ENCODE peak calls at places on chromosomes 16 and 17, in nine cellular contexts. One of them, this sample, is unnamed.

GRCh38 chr16:84933774-84934571 is 77.4 kb downstream of the ZDHHC7 start:
- DNase-seq in heart left ventricle: peak
- DNase-seq in body of pancreas: peak
- DNase-seq in upper lobe of right lung: peak
- DNase-seq in bronchial epithelial cell: no peak
- DNase-seq in Caco-2: no peak
- DNase-seq in colonic mucosa: no peak
- DNase-seq in CD8-positive, alpha-beta T cell: no peak
- DNase-seq in adrenal gland: peak
- DNase-seq in this sample: no peak

GRCh38 chr17:31321481-31321880 is at the start of gene EVI2A:
- DNase-seq in CD8-positive, alpha-beta T cell: peak
- DNase-seq in Caco-2: no peak
- DNase-seq in body of pancreas: no peak
- DNase-seq in bronchial epithelial cell: peak
- DNase-seq in colonic mucosa: peak
- DNase-seq in adrenal gland: no peak
- DNase-seq in heart left ventricle: peak
- DNase-seq in upper lobe of right lung: no peak
- DNase-seq in this sample: no peak

GRCh38 chr16:13435873-13436474 is 484.0 kb upstream of the ERCC4 start:
- DNase-seq in CD8-positive, alpha-beta T cell: no peak
- DNase-seq in bronchial epithelial cell: no peak
- DNase-seq in adrenal gland: no peak
- DNase-seq in Caco-2: no peak
- DNase-seq in body of pancreas: no peak
- DNase-seq in colonic mucosa: no peak
- DNase-seq in heart left ventricle: no peak
- DNase-seq in upper lobe of right lung: no peak
- DNase-seq in this sample: no peak

GRCh38 chr16:4244881-4245280 is 3.0 kb upstream of the SRL start:
- DNase-seq in upper lobe of right lung: no peak
- DNase-seq in CD8-positive, alpha-beta T cell: no peak
- DNase-seq in heart left ventricle: no peak
- DNase-seq in adrenal gland: no peak
- DNase-seq in Caco-2: no peak
- DNase-seq in colonic mucosa: no peak
- DNase-seq in body of pancreas: no peak
- DNase-seq in bronchial epithelial cell: no peak
- DNase-seq in this sample: no peak

GRCh38 chr17:2724783-2725164 is 13.2 kb upstream of the CLUH start:
- DNase-seq in body of pancreas: no peak
- DNase-seq in CD8-positive, alpha-beta T cell: no peak
- DNase-seq in upper lobe of right lung: no peak
- DNase-seq in Caco-2: peak
- DNase-seq in bronchial epithelial cell: peak
- DNase-seq in adrenal gland: no peak
- DNase-seq in heart left ventricle: no peak
- DNase-seq in colonic mucosa: peak
- DNase-seq in this sample: no peak

GRCh38 chr17:60600490-60601431 is 768 bp downstream of the PPM1D start:
- DNase-seq in body of pancreas: peak
- DNase-seq in Caco-2: peak
- DNase-seq in colonic mucosa: peak
- DNase-seq in adrenal gland: peak
- DNase-seq in heart left ventricle: peak
- DNase-seq in CD8-positive, alpha-beta T cell: peak
- DNase-seq in upper lobe of right lung: peak
- DNase-seq in bronchial epithelial cell: peak
- DNase-seq in this sample: no peak

GRCh38 chr17:73644145-73645049 is at the start of gene SDK2:
- DNase-seq in body of pancreas: no peak
- DNase-seq in upper lobe of right lung: peak
- DNase-seq in bronchial epithelial cell: no peak
- DNase-seq in heart left ventricle: peak
- DNase-seq in CD8-positive, alpha-beta T cell: no peak
- DNase-seq in colonic mucosa: peak
- DNase-seq in Caco-2: no peak
- DNase-seq in adrenal gland: no peak
- DNase-seq in this sample: no peak

GRCh38 chr17:65131946-65132345 is 5.2 kb upstream of the RGS9 start:
- DNase-seq in heart left ventricle: no peak
- DNase-seq in adrenal gland: no peak
- DNase-seq in body of pancreas: no peak
- DNase-seq in upper lobe of right lung: no peak
- DNase-seq in bronchial epithelial cell: peak
- DNase-seq in colonic mucosa: no peak
- DNase-seq in Caco-2: peak
- DNase-seq in CD8-positive, alpha-beta T cell: no peak
- DNase-seq in this sample: no peak

GRCh38 chr17:512311-512710 is 159.7 kb upstream of the RPH3AL start:
- DNase-seq in CD8-positive, alpha-beta T cell: no peak
- DNase-seq in bronchial epithelial cell: no peak
- DNase-seq in upper lobe of right lung: no peak
- DNase-seq in body of pancreas: no peak
- DNase-seq in heart left ventricle: no peak
- DNase-seq in Caco-2: no peak
- DNase-seq in colonic mucosa: no peak
- DNase-seq in adrenal gland: no peak
- DNase-seq in this sample: no peak

GRCh38 chr16:67176662-67177061 is 6.3 kb downstream of the NOL3 start:
- DNase-seq in bronchial epithelial cell: no peak
- DNase-seq in upper lobe of right lung: no peak
- DNase-seq in Caco-2: no peak
- DNase-seq in adrenal gland: peak
- DNase-seq in body of pancreas: no peak
- DNase-seq in colonic mucosa: no peak
- DNase-seq in heart left ventricle: no peak
- DNase-seq in CD8-positive, alpha-beta T cell: no peak
- DNase-seq in this sample: no peak

GRCh38 chr17:76986318-76986717 is 118.1 kb downstream of the MGAT5B start:
- DNase-seq in adrenal gland: no peak
- DNase-seq in Caco-2: no peak
- DNase-seq in heart left ventricle: no peak
- DNase-seq in CD8-positive, alpha-beta T cell: no peak
- DNase-seq in upper lobe of right lung: no peak
- DNase-seq in colonic mucosa: no peak
- DNase-seq in bronchial epithelial cell: no peak
- DNase-seq in body of pancreas: no peak
- DNase-seq in this sample: no peak

GRCh38 chr16:21950782-21951521 is 2.2 kb upstream of the UQCRC2 start:
- DNase-seq in colonic mucosa: peak
- DNase-seq in upper lobe of right lung: no peak
- DNase-seq in bronchial epithelial cell: peak
- DNase-seq in adrenal gland: no peak
- DNase-seq in heart left ventricle: no peak
- DNase-seq in body of pancreas: no peak
- DNase-seq in CD8-positive, alpha-beta T cell: peak
- DNase-seq in Caco-2: no peak
- DNase-seq in this sample: no peak

GRCh38 chr17:43846221-43846712 is 709 bp upstream of the CD300LG start:
- DNase-seq in Caco-2: peak
- DNase-seq in adrenal gland: peak
- DNase-seq in body of pancreas: peak
- DNase-seq in colonic mucosa: peak
- DNase-seq in CD8-positive, alpha-beta T cell: peak
- DNase-seq in upper lobe of right lung: peak
- DNase-seq in heart left ventricle: peak
- DNase-seq in bronchial epithelial cell: peak
- DNase-seq in this sample: no peak

GRCh38 chr17:70804161-70804560 is 634.8 kb downstream of the KCNJ2 start:
- DNase-seq in heart left ventricle: no peak
- DNase-seq in bronchial epithelial cell: peak
- DNase-seq in adrenal gland: no peak
- DNase-seq in upper lobe of right lung: no peak
- DNase-seq in body of pancreas: no peak
- DNase-seq in CD8-positive, alpha-beta T cell: no peak
- DNase-seq in colonic mucosa: no peak
- DNase-seq in Caco-2: no peak
- DNase-seq in this sample: no peak

GRCh38 chr17:70810609-70811008 is 641.3 kb downstream of the KCNJ2 start:
- DNase-seq in Caco-2: no peak
- DNase-seq in upper lobe of right lung: no peak
- DNase-seq in CD8-positive, alpha-beta T cell: no peak
- DNase-seq in body of pancreas: no peak
- DNase-seq in bronchial epithelial cell: no peak
- DNase-seq in colonic mucosa: no peak
- DNase-seq in adrenal gland: no peak
- DNase-seq in heart left ventricle: no peak
- DNase-seq in this sample: no peak

GRCh38 chr17:70808596-70808995 is 639.3 kb downstream of the KCNJ2 start:
- DNase-seq in adrenal gland: no peak
- DNase-seq in body of pancreas: no peak
- DNase-seq in Caco-2: no peak
- DNase-seq in colonic mucosa: no peak
- DNase-seq in upper lobe of right lung: no peak
- DNase-seq in bronchial epithelial cell: peak
- DNase-seq in heart left ventricle: no peak
- DNase-seq in CD8-positive, alpha-beta T cell: no peak
- DNase-seq in this sample: no peak
- TF ChIP-seq CTCF in adrenal gland: no peak
- TF ChIP-seq CTCF in body of pancreas: no peak
- TF ChIP-seq CTCF in Caco-2: peak
- TF ChIP-seq CTCF in colonic mucosa: peak
- TF ChIP-seq CTCF in upper lobe of right lung: peak
- TF ChIP-seq CTCF in bronchial epithelial cell: peak
- TF ChIP-seq CTCF in heart left ventricle: no peak
- TF ChIP-seq CTCF in CD8-positive, alpha-beta T cell: no peak
- TF ChIP-seq CTCF in this sample: peak

GRCh38 chr16:25413962-25414361 is 156.3 kb upstream of the ZKSCAN2 start:
- DNase-seq in bronchial epithelial cell: peak
- DNase-seq in upper lobe of right lung: no peak
- DNase-seq in colonic mucosa: no peak
- DNase-seq in body of pancreas: no peak
- DNase-seq in Caco-2: no peak
- DNase-seq in heart left ventricle: no peak
- DNase-seq in CD8-positive, alpha-beta T cell: no peak
- DNase-seq in adrenal gland: no peak
- DNase-seq in this sample: no peak
- H3K4me3 ChIP-seq in bronchial epithelial cell: no peak
- H3K4me3 ChIP-seq in upper lobe of right lung: no peak
- H3K4me3 ChIP-seq in colonic mucosa: no peak
- H3K4me3 ChIP-seq in body of pancreas: no peak
- H3K4me3 ChIP-seq in Caco-2: no peak
- H3K4me3 ChIP-seq in heart left ventricle: no peak
- H3K4me3 ChIP-seq in CD8-positive, alpha-beta T cell: no peak
- H3K4me3 ChIP-seq in adrenal gland: no peak
- H3K4me3 ChIP-seq in this sample: no peak

DNA sequence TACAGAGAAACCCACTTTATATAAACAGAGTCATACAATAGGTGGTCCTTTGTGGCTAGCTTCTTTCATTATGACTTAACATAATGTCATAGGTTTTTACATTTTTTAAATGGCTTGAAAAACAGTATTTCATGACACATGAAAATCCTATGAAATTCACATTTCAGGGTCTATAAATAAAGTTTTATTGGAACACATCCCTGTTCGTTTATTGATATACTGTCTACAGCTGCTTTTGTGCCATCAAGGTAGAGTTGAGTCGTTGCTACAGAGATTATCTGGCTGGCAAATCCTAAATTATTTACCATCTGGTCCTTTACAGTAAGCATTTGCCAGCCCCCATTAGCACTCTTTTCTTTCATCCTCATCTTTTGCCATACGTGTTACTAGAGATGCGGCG is 2.3 kb downstream of the VPS4A start:
- DNase-seq in colonic mucosa: no peak
- DNase-seq in Caco-2: no peak
- DNase-seq in body of pancreas: no peak
- DNase-seq in heart left ventricle: no peak
- DNase-seq in upper lobe of right lung: no peak
- DNase-seq in bronchial epithelial cell: no peak
- DNase-seq in adrenal gland: no peak
- DNase-seq in CD8-positive, alpha-beta T cell: no peak
- DNase-seq in this sample: no peak
- TF ChIP-seq CTCF in colonic mucosa: no peak
- TF ChIP-seq CTCF in Caco-2: no peak
- TF ChIP-seq CTCF in body of pancreas: no peak
- TF ChIP-seq CTCF in heart left ventricle: no peak
- TF ChIP-seq CTCF in upper lobe of right lung: no peak
- TF ChIP-seq CTCF in bronchial epithelial cell: no peak
- TF ChIP-seq CTCF in adrenal gland: no peak
- TF ChIP-seq CTCF in CD8-positive, alpha-beta T cell: no peak
- TF ChIP-seq CTCF in this sample: no peak

GRCh38 chr17:48429638-48430586 is at the start of gene SKAP1:
- DNase-seq in colonic mucosa: peak
- DNase-seq in adrenal gland: no peak
- DNase-seq in heart left ventricle: no peak
- DNase-seq in bronchial epithelial cell: no peak
- DNase-seq in body of pancreas: peak
- DNase-seq in Caco-2: peak
- DNase-seq in upper lobe of right lung: peak
- DNase-seq in CD8-positive, alpha-beta T cell: peak
- DNase-seq in this sample: no peak

GRCh38 chr17:48427598-48427997 is 2.4 kb downstream of the SKAP1 start:
- DNase-seq in heart left ventricle: no peak
- DNase-seq in upper lobe of right lung: no peak
- DNase-seq in Caco-2: no peak
- DNase-seq in adrenal gland: no peak
- DNase-seq in colonic mucosa: no peak
- DNase-seq in CD8-positive, alpha-beta T cell: peak
- DNase-seq in bronchial epithelial cell: no peak
- DNase-seq in body of pancreas: no peak
- DNase-seq in this sample: no peak

GRCh38 chr17:48426019-48426418 is 4.0 kb downstream of the SKAP1 start:
- DNase-seq in adrenal gland: no peak
- DNase-seq in heart left ventricle: no peak
- DNase-seq in upper lobe of right lung: no peak
- DNase-seq in body of pancreas: no peak
- DNase-seq in Caco-2: no peak
- DNase-seq in CD8-positive, alpha-beta T cell: no peak
- DNase-seq in bronchial epithelial cell: no peak
- DNase-seq in colonic mucosa: no peak
- DNase-seq in this sample: no peak

GRCh38 chr17:48432820-48433775 is 3.1 kb upstream of the SKAP1 start:
- DNase-seq in bronchial epithelial cell: no peak
- DNase-seq in CD8-positive, alpha-beta T cell: no peak
- DNase-seq in Caco-2: peak
- DNase-seq in upper lobe of right lung: no peak
- DNase-seq in heart left ventricle: no peak
- DNase-seq in adrenal gland: no peak
- DNase-seq in body of pancreas: no peak
- DNase-seq in colonic mucosa: no peak
- DNase-seq in this sample: no peak

DNA sequence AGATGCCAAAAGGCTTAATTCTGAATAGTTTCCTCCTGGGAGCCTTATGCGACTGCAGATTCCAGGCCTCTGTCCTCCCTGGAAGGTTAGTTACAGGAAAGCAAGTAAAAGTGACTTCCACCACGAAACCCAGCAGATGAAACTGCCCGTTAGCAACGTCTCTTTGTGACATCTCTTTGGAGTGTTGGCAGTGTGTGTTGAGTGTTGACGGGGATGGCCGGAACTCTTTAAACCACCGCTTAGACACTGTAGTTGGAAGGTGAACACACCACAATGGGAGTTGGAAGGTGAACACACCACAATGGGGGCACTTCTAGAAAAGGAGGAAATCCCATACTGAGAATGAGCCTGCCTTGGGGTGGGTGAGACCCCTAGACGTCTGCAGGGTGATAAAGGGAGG is 858 bp downstream of the SKAP1 start:
- DNase-seq in Caco-2: no peak
- DNase-seq in CD8-positive, alpha-beta T cell: peak
- DNase-seq in colonic mucosa: no peak
- DNase-seq in body of pancreas: no peak
- DNase-seq in adrenal gland: no peak
- DNase-seq in upper lobe of right lung: no peak
- DNase-seq in bronchial epithelial cell: no peak
- DNase-seq in heart left ventricle: no peak
- DNase-seq in this sample: no peak
- H3K4me3 ChIP-seq in Caco-2: no peak
- H3K4me3 ChIP-seq in CD8-positive, alpha-beta T cell: peak
- H3K4me3 ChIP-seq in colonic mucosa: peak
- H3K4me3 ChIP-seq in body of pancreas: no peak
- H3K4me3 ChIP-seq in adrenal gland: no peak
- H3K4me3 ChIP-seq in upper lobe of right lung: peak
- H3K4me3 ChIP-seq in bronchial epithelial cell: no peak
- H3K4me3 ChIP-seq in heart left ventricle: no peak
- H3K4me3 ChIP-seq in this sample: peak